ENCODE peak calls at places on chromosomes 16 and 17, in six cellular contexts. C is pancreas, L is kidney glomerular epithelial cell, D is hippocampal formation, O is COR-L47, U is heart left ventricle. M is an unnamed sample.
A peak's percentile ranks its signal among the peaks of the same experiment; 100 is the strongest.

GRCh38 chr16:25258856-25259179 is 1.2 kb upstream of the ZKSCAN2 start:
- DNase-seq in C (no peak), L (no peak), D (no peak), O (no peak), U (no peak), M (no peak)

GRCh38 chr17:77924757-77925336 is 33.7 kb upstream of the TNRC6C start:
- DNase-seq in C (peak; percentile 58), L (no peak), D (peak; percentile 9), O (no peak), U (peak; percentile 71), M (peak; percentile 31)

GRCh38 chr16:72836181-72836580 is 211.7 kb downstream of the ZFHX3 start:
- DNase-seq in C (no peak), L (no peak), D (no peak), O (no peak), U (no peak), M (no peak)

GRCh38 chr17:72579990-72580320 is 459.1 kb downstream of the SOX9 start:
- DNase-seq in C (no peak), L (no peak), D (no peak), O (no peak), U (no peak), M (no peak)

GRCh38 chr17:80445152-80446110 is 30.5 kb downstream of the ENDOV start:
- DNase-seq in C (no peak), L (no peak), D (peak; percentile 27), O (no peak), U (no peak), M (no peak)

GRCh38 chr16:67283039-67283825 is 3.9 kb downstream of the PLEKHG4 start:
- DNase-seq in C (no peak), L (peak; percentile 19), D (no peak), O (no peak), U (no peak), M (no peak)

GRCh38 chr16:65070831-65071230 is 51.0 kb downstream of the CDH11 start:
- DNase-seq in C (peak; percentile 35), L (peak; percentile 89), D (peak; percentile 90), O (no peak), U (peak; percentile 87), M (peak; percentile 95)

GRCh38 chr17:4476512-4477070 is 22.1 kb upstream of the SPNS2 start:
- DNase-seq in C (peak; percentile 56), L (no peak), D (no peak), O (no peak), U (peak; percentile 25), M (no peak)

GRCh38 chr16:16028311-16028999 is 79.0 kb downstream of the ABCC1 start:
- DNase-seq in C (no peak), L (no peak), D (no peak), O (no peak), U (no peak), M (no peak)

GRCh38 chr17:83198366-83199341 is 119.2 kb downstream of the METRNL start:
- DNase-seq in C (no peak), L (no peak), D (no peak), O (no peak), U (peak; percentile 26), M (no peak)

GRCh38 chr17:72952220-72952619 is 140.3 kb downstream of the SLC39A11 start:
- DNase-seq in C (no peak), L (no peak), D (no peak), O (no peak), U (no peak), M (no peak)

GRCh38 chr17:4409659-4410058 is 24.1 kb upstream of the SPNS3 start:
- DNase-seq in C (no peak), L (no peak), D (no peak), O (no peak), U (no peak), M (no peak)

GRCh38 chr16:3027983-3028715 is 4.3 kb downstream of the THOC6 start:
- DNase-seq in C (peak; percentile 90), L (peak; percentile 43), D (peak; percentile 17), O (peak; percentile 85), U (peak; percentile 85), M (peak; percentile 11)

GRCh38 chr16:86716649-86717048 is 138.3 kb downstream of the FOXL1 start:
- DNase-seq in C (no peak), L (no peak), D (no peak), O (no peak), U (no peak), M (no peak)

GRCh38 chr17:13398091-13398490 is 203.6 kb downstream of the HS3ST3A1 start:
- DNase-seq in C (no peak), L (no peak), D (no peak), O (no peak), U (no peak), M (no peak)

GRCh38 chr17:66830451-66830850 is 4.5 kb upstream of the CACNG5 start:
- DNase-seq in C (no peak), L (no peak), D (no peak), O (no peak), U (no peak), M (no peak)

M was measured in stromal cell of bone marrow.